ENCODE peak calls at places on chromosomes 1 and 21, in four cellular contexts. F is breast epithelium, L is H7, W is heart right ventricle. H is an unnamed sample.

GRCh38 chr1:53666566-53666965 is 72.4 kb downstream of the GLIS1 start:
- DNase-seq in L (no peak), F (no peak), W (no peak), H (no peak)

GRCh38 chr21:45064091-45064490 is 10.3 kb upstream of the ADARB1 start:
- DNase-seq in W (no peak), F (no peak), L (peak; percentile 68), H (no peak)

GRCh38 chr1:228985661-228986060 is 250.4 kb downstream of the RHOU start:
- DNase-seq in L (no peak), W (no peak), F (no peak), H (no peak)

GRCh38 chr1:45550401-45551305 is at the start of gene AKR1A1:
- DNase-seq in W (peak; percentile 85), L (peak; percentile 92), F (peak; percentile 88), H (peak; percentile 95)

GRCh38 chr1:40802078-40803075 is 18.8 kb downstream of the KCNQ4 start:
- DNase-seq in L (peak; percentile 100), W (peak; percentile 88), F (peak; percentile 80), H (peak; percentile 92)

GRCh38 chr1:17984510-17985085 is 123.0 kb upstream of the IGSF21 start:
- DNase-seq in F (no peak), L (peak; percentile 75), W (no peak), H (peak; percentile 5)

GRCh38 chr1:196535727-196536126 is 72.5 kb downstream of the KCNT2 start:
- DNase-seq in W (no peak), F (no peak), L (no peak), H (no peak)

GRCh38 chr1:1173793-1174415 is at the start of gene TTLL10:
- DNase-seq in W (no peak), F (no peak), L (peak; percentile 95), H (no peak)

GRCh38 chr1:212470059-212470458 is 37.3 kb downstream of the NENF start:
- DNase-seq in L (no peak), F (peak; percentile 85), W (peak; percentile 74), H (no peak)

GRCh38 chr1:159821171-159821867 is 5.4 kb upstream of the SLAMF8 start:
- DNase-seq in L (peak; percentile 51), W (no peak), F (no peak), H (no peak)

GRCh38 chr21:42129300-42130266 is 58.5 kb downstream of the UMODL1 start:
- DNase-seq in L (no peak), F (no peak), W (no peak), H (no peak)

GRCh38 chr1:32755810-32756159 is 53.2 kb upstream of the SYNC start:
- DNase-seq in L (no peak), F (no peak), W (no peak), H (no peak)

GRCh38 chr1:57319165-57319564 is 104.7 kb downstream of the DAB1 start:
- DNase-seq in L (no peak), F (no peak), W (no peak), H (no peak)

GRCh38 chr1:11448375-11449085 is 30.4 kb upstream of the DISP3 start:
- DNase-seq in L (no peak), W (no peak), F (no peak), H (no peak)

GRCh38 chr1:226611301-226611700 is 62.7 kb downstream of the STUM start:
- DNase-seq in F (no peak), L (no peak), W (no peak), H (no peak)

GRCh38 chr1:151942882-151943281 is 33.6 kb upstream of the THEM4 start:
- DNase-seq in F (no peak), W (peak; percentile 11), L (no peak), H (no peak)

DNA sequence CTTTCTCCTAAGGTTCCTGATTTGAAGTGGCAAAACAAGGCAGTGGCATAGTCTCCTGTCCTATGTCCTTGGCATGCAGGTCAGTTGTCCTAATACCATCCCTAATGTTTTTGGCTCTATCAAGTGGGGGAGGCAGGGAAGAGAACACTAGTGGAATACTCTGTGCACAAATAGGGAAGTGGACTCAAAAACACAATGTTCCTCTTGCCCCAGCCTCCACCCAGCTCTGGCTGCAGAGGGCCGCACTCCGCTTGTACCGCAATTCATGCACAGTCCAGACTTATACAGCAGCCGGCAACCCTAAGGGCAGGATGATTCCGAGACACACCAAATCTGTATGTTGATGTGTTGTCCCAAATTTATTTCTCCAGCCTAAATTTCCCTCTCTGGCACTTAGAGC is 14.5 kb downstream of the PLEKHO1 start:
- DNase-seq in L (no peak), F (no peak), W (no peak), H (no peak)
- H3K4me3 ChIP-seq in L (no peak overlapping the region), F (no peak overlapping the region), W (no peak overlapping the region), H (no peak overlapping the region)

GRCh38 chr1:205472737-205473565 is 17.1 kb upstream of the BLACAT1 start:
- DNase-seq in F (no peak), W (no peak), L (peak; percentile 71), H (no peak)
- H3K4me3 ChIP-seq in F (no peak overlapping the region), W (no peak overlapping the region), L (no peak overlapping the region), H (no peak overlapping the region)

GRCh38 chr1:143643148-143643885 is 328.5 kb downstream of the FAM72C start:
- DNase-seq in W (no peak), L (peak; percentile 37), F (no peak), H (no peak)
- H3K4me3 ChIP-seq in W (no peak overlapping the region), L (no peak overlapping the region), F (peak overlapping the region; percentile 31), H (no peak overlapping the region)

DNA sequence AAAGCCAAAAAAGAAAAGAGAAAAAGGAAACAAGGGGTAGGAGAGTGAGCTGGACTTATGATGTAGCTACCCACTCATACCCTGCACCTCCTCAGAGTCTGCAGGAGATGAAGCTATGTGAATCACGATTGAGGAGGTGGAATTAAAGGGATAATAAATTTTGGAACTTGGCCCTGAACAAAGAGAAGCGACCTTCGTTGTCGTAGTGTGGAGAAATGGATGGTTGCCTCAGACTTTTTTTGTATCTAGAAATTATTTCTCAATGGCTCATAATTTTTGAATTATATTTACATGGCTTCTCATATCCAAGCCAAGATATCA is 37.8 kb upstream of the SIPA1L2 start:
- DNase-seq in F (no peak), L (no peak), W (no peak), H (no peak)
- H3K4me3 ChIP-seq in F (no peak overlapping the region), L (no peak overlapping the region), W (no peak overlapping the region), H (no peak overlapping the region)

GRCh38 chr21:37276377-37276776 is 9.2 kb upstream of the VPS26C start:
- DNase-seq in F (no peak), L (no peak), W (no peak), H (no peak)
- H3K4me3 ChIP-seq in F (no peak overlapping the region), L (no peak overlapping the region), W (no peak overlapping the region), H (no peak overlapping the region)

GRCh38 chr1:207049054-207049453 is 2.0 kb downstream of the YOD1 start:
- DNase-seq in W (no peak), L (no peak), F (no peak), H (no peak)

GRCh38 chr1:207049974-207050391 is 1.0 kb downstream of the YOD1 start:
- DNase-seq in F (no peak), L (peak; percentile 47), W (peak; percentile 54), H (peak; percentile 57)

GRCh38 chr1:207050768-207051614 is at the start of gene YOD1:
- DNase-seq in L (peak; percentile 84), F (peak; percentile 92), W (peak; percentile 94), H (no peak)

GRCh38 chr1:207050428-207050767 is 610 bp downstream of the YOD1 start:
- DNase-seq in L (peak; percentile 68), W (no peak), F (no peak), H (no peak)

GRCh38 chr1:207049514-207049913 is 1.5 kb downstream of the YOD1 start:
- DNase-seq in W (no peak), L (no peak), F (no peak), H (no peak)
- H3K4me3 ChIP-seq in W (no peak overlapping the region), L (peak overlapping the region; percentile 78), F (peak overlapping the region; percentile 90), H (no peak overlapping the region)

GRCh38 chr1:202711949-202712635 is 1.8 kb upstream of the SYT2 start:
- DNase-seq in F (no peak), L (peak; percentile 48), W (no peak), H (no peak)

GRCh38 chr1:202710070-202711025 is at the start of gene SYT2:
- DNase-seq in F (no peak), L (peak; percentile 93), W (no peak), H (peak; percentile 48)

GRCh38 chr1:202708456-202709275 is 1.6 kb downstream of the SYT2 start:
- DNase-seq in F (no peak), W (no peak), L (peak; percentile 34), H (no peak)

GRCh38 chr1:202706851-202707250 is 3.4 kb downstream of the SYT2 start:
- DNase-seq in F (no peak), W (no peak), L (peak; percentile 2), H (no peak)

DNA sequence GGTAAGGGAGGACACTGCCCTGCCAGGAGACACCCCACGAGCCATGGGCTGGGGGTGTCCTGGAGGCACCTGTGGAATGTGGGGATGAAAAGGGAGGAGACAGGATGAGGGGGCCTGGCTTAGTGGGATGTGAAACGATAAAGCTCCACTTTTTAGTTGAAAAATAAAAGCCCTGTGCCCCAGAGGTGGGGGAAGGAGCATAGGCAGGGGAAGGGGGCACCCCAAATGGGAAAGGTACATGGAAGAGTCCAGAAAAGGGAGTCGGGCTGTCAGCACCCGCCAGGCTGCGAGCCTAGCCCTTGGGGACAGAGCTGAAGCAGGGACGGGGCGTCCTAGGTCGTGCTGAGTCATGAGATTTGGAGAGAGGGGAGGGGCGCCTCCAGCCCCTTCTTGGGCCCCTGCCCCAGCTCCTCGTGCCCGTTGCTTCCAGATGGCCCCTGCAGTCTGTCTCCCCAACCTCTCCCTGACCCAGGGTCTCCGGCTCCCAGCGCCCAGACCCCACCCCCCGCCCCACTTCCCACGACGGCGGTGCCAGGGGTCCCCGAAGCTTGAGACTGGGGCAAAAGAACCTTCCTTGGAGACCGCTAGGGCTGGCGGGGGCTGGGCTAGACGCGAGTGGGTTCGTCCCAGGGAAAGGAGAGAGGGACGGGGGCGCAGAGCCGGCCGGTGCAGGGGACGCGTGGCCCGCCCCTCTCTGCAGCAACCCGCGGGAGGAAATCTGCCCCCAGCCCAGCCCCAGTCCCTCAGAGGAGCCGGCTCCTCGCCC is 795 bp downstream of the SYT2 start:
- DNase-seq in L (peak; percentile 90), W (no peak), F (no peak), H (no peak)
- H3K4me3 ChIP-seq in L (peak overlapping the region; percentile 78), W (no peak overlapping the region), F (peak overlapping the region; percentile 66), H (peak overlapping the region; percentile 39)